ENCODE peak calls at places on chromosomes 2 and 18, in seven cellular contexts. E is K562, Z is HCT116, O is GM12878, M is SK-N-SH, C is HepG2, K is H1. L is an unnamed sample.

GRCh38 chr18:60047556-60047955 is 147.8 kb downstream of the PMAIP1 start:
- DNase-seq in Z (no peak), K (no peak), E (no peak), O (no peak), M (no peak), C (no peak), L (no peak)

GRCh38 chr2:152054593-152054992 is 44.3 kb downstream of the CACNB4 start:
- DNase-seq in K (no peak), O (no peak), Z (peak), C (no peak), M (no peak), E (no peak), L (no peak)

GRCh38 chr2:240211598-240212424 is 71.4 kb upstream of the OTOS start:
- DNase-seq in Z (no peak), C (no peak), K (no peak), E (no peak), O (no peak), M (no peak), L (no peak)

GRCh38 chr2:96146151-96146880 is 1.1 kb upstream of the DUSP2 start:
- DNase-seq in E (peak), Z (no peak), M (peak), O (peak), C (no peak), K (no peak), L (no peak)

GRCh38 chr2:24327988-24328387 is 32.3 kb downstream of the ITSN2 start:
- DNase-seq in O (no peak), E (no peak), K (no peak), M (no peak), Z (no peak), C (no peak), L (no peak)

GRCh38 chr18:59006461-59007067 is 133.1 kb upstream of the SEC11C start:
- DNase-seq in E (no peak), M (no peak), K (no peak), C (no peak), O (no peak), Z (no peak), L (no peak)

GRCh38 chr2:105427485-105427884 is 28.6 kb upstream of the FHL2 start:
- DNase-seq in E (no peak), O (no peak), K (no peak), C (no peak), M (no peak), Z (no peak), L (no peak)

GRCh38 chr2:27020337-27020948 is 12.3 kb upstream of the TMEM214 start:
- DNase-seq in C (no peak), M (no peak), E (peak), Z (no peak), K (no peak), O (no peak), L (no peak)

GRCh38 chr2:170155022-170155722 is 22.8 kb upstream of the MYO3B start:
- DNase-seq in K (no peak), Z (no peak), O (no peak), M (peak), C (no peak), E (peak), L (no peak)

GRCh38 chr2:203623104-203623503 is 83.3 kb upstream of the CD28 start:
- DNase-seq in K (no peak), M (no peak), E (no peak), C (no peak), O (no peak), Z (no peak), L (no peak)

GRCh38 chr2:96584017-96584416 is 47.5 kb downstream of the ARID5A start:
- DNase-seq in K (no peak), E (no peak), C (no peak), M (no peak), O (no peak), Z (no peak), L (no peak)

GRCh38 chr2:54416166-54416798 is 39.8 kb upstream of the SPTBN1 start:
- DNase-seq in C (peak), Z (no peak), K (no peak), E (no peak), M (no peak), O (no peak), L (peak)

GRCh38 chr2:23636412-23636811 is 251.4 kb downstream of the KLHL29 start:
- DNase-seq in K (no peak), E (peak), C (peak), M (peak), O (no peak), Z (no peak), L (peak)

GRCh38 chr2:63555299-63555698 is 33.0 kb downstream of the WDPCP start:
- DNase-seq in Z (no peak), E (no peak), O (no peak), M (no peak), K (no peak), C (no peak), L (no peak)

GRCh38 chr2:96872591-96873349 is 2.9 kb upstream of the SEMA4C start:
- DNase-seq in E (no peak), K (no peak), C (no peak), M (no peak), Z (no peak), O (no peak), L (peak)

GRCh38 chr2:121519732-121520640 is 10.7 kb upstream of the RNU4ATAC start:
- DNase-seq in Z (no peak), C (peak), M (no peak), E (no peak), O (no peak), K (no peak), L (no peak)

GRCh38 chr2:23350026-23350791 is 34.8 kb upstream of the KLHL29 start:
- DNase-seq in C (no peak), E (no peak), M (peak), O (no peak), Z (no peak), K (no peak), L (no peak)

GRCh38 chr2:96470089-96470488 is 35.1 kb downstream of the NEURL3 start:
- DNase-seq in Z (no peak), M (no peak), E (no peak), O (no peak), K (no peak), C (no peak), L (no peak)

GRCh38 chr18:62723666-62724281 is 8.4 kb downstream of the PHLPP1 start:
- DNase-seq in M (no peak), E (no peak), K (no peak), Z (no peak), O (no peak), C (peak), L (no peak)

GRCh38 chr2:62163106-62163831 is 32.6 kb upstream of the B3GNT2 start:
- DNase-seq in C (no peak), K (no peak), M (no peak), Z (no peak), O (no peak), E (peak), L (no peak)

GRCh38 chr2:191150451-191151314 is at the start of gene STAT4:
- DNase-seq in Z (peak), O (peak), E (no peak), C (no peak), M (peak), K (peak), L (peak)

GRCh38 chr18:75125359-75126331 is 83.3 kb downstream of the PTGR3 start:
- DNase-seq in C (peak), M (peak), E (no peak), K (peak), Z (no peak), O (no peak), L (no peak)

DNA sequence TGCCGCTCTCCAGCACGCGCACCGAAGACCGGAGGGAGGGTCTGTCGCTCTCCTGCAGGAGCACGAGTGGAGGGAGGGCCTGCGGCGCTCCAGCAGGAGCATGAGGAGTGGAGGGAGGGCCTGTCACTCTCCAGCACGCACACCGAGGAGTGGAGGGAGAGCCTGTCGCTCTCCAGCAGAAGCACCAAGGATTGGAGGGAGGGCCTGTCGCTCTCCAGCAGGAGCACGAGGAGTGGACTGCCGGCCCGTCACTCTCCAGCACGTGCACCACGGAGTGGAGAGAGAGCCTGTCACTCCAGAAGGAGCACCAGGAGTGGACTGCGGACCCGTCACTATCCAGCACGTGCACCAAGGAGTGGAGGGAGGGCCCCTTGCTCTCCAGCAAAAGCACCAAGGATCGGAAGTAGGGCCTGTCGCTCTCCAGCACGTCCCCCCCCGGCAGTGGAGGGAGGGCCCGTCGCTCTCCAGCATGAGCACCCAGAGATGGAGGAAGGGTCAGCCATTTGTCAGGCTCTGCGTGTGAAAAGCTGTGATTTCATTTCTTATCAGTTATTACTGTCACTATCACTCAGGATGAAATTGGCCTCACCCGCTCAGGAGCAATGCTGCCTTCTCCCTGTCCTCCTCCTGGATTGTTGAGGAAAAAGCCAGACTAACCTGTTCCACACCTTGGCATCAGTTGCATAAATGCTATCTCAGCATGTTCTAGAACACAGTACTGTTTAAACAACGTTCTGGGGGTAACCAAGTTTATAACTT is 35.9 kb downstream of the ADI1 start:
- DNase-seq in O (no peak), C (no peak), K (peak), M (no peak), E (no peak), Z (no peak), L (peak)
- TF ChIP-seq JUND in O (no peak), C (no peak), K (no peak), M (no peak), E (no peak), Z (no peak), L (no peak)

GRCh38 chr2:10493636-10494281 is 45.6 kb upstream of the ODC1 start:
- DNase-seq in M (no peak), K (peak), C (peak), E (no peak), O (peak), Z (no peak), L (no peak)

GRCh38 chr2:10493075-10493635 is 45.0 kb upstream of the ODC1 start:
- DNase-seq in O (no peak), K (peak), M (no peak), C (no peak), Z (no peak), E (no peak), L (no peak)

GRCh38 chr2:10489842-10490555 is 41.9 kb upstream of the ODC1 start:
- DNase-seq in Z (no peak), E (no peak), K (peak), C (no peak), O (no peak), M (no peak), L (no peak)

GRCh38 chr2:10487144-10488104 is 39.3 kb upstream of the ODC1 start:
- DNase-seq in E (no peak), M (peak), Z (no peak), O (no peak), K (peak), C (peak), L (peak)

DNA sequence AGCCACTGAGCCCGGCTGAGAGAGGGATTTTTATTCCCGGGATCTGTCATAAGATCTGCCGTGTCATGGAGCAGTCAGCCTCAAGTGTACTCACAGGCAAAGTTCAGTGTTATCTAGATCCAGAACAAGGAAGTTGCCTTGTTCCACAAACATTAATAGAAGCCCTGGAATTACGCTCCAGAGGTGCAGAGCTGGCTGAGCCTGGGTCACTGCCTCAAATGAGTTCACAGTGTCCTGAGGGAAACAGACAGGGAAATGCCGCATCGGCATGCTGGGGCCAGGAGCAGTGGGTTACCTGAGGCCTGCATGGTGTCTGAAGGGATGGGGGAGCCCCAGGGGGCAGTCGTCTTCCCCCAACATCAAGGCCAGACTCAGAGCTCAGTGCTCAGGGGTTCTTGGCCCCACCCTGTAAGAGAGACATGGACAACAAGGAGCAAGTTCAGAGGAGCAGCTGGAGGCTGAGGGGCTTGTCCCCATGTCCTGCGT is 42.7 kb upstream of the ODC1 start:
- DNase-seq in O (no peak), M (no peak), Z (no peak), K (peak), C (peak), E (no peak), L (no peak)
- TF ChIP-seq JUND in O (no peak), M (no peak), Z (no peak), K (no peak), C (no peak), E (peak), L (no peak)

GRCh38 chr2:176584333-176584732 is 315.1 kb downstream of the MTX2 start:
- DNase-seq in C (no peak), K (no peak), M (no peak), O (no peak), E (no peak), Z (no peak), L (no peak)
- TF ChIP-seq JUND in C (no peak), K (no peak), M (peak), O (no peak), E (no peak), Z (no peak), L (no peak)

DNA sequence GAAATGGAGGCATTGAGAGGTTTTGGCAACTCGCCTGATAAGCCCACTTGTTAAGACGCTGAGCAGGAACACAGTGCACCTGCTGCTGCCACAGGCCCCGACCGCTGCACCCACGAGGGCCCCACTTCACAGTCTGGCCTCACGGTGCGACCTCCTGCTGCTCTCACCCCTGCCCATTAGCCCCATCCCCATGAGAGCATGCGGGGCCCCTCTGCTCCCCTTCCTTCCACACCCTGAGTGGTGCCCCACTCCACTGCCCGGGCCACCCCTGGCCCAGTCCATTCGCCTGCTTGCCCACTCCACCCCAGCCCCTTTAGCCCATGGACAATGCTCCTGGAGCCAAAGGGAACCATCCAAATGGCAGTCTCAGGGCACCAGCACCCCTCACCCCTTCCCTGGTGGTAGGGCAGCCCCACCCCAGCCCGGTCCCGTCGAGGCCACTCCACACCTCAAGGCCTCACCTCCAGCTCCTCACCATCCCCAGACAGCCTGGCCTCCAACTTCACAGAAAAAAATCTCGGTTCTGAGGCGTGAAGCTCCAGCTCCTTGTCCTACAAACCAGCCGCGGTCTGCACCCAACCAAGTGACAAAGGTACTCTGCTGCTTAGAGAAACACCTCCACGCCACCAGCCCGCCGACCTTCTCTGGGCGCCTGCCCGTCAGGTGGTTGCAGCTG is 6.7 kb upstream of the GPR55 start:
- DNase-seq in Z (no peak), M (no peak), C (no peak), E (no peak), O (no peak), K (no peak), L (no peak)
- TF ChIP-seq JUND in Z (no peak), M (no peak), C (no peak), E (no peak), O (no peak), K (no peak), L (no peak)

GRCh38 chr2:42339191-42339912 is 21.7 kb downstream of the COX7A2L start:
- DNase-seq in O (no peak), E (no peak), Z (no peak), C (peak), K (no peak), M (peak), L (no peak)
- TF ChIP-seq JUND in O (no peak), E (no peak), Z (no peak), C (no peak), K (no peak), M (no peak), L (no peak)

DNA sequence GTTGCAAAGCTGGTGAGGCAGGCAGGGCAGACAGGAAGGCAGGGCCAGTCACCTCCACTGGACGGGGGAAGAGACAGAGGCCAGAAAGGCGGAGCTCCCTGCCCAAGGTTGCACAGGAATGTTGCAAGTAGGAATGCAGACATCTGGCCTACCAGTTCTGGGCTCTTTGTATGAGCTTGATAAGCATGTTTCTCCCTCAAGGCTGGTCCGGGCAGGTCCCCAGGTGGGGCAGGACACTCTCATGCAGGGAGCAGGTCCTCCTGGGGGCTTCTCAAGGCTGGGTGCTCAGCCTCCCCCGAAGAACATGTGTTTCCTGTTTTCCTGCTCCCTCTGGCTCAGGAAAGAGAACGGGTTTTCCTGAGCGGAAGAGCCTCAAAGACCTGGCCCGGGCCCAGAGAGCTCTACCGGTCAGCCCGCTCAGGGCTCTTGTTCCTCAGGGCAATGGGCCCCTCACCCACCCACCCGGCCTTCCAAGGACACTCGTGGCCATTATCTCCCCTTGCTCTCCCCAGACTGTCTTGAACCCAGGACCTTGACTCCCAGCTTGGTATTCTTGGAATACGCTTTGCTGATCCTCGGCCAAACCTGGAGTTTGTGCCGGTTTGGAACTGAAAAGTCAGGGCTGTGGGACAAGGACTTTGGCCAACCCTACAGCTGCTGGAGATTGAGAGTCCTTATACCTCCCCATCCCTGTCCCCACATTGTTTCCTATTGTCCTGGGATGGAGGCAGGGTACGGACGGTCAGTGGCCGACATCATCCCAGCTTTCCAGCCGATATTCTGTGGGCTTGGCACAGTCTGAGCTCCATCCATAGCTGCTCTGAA is 87.7 kb upstream of the HAAO start:
- DNase-seq in M (no peak), Z (no peak), E (no peak), O (no peak), C (no peak), K (no peak), L (no peak)
- TF ChIP-seq JUND in M (no peak), Z (no peak), E (no peak), O (no peak), C (no peak), K (no peak), L (no peak)

L was measured in T47D.